ENCODE peak calls at places on chromosome 22, in ten cellular contexts. Y is BJ; R is cortex of kidney; J is activated naive CD4-positive, alpha-beta T cell treated with anti-CD3 and anti-CD28 coated beads for 36 hours; B is T-helper 2 cell; D is psoas muscle; O is GM19239; T is tibial nerve; W is activated CD8-positive, alpha-beta memory T cell treated with anti-CD3 and anti-CD28 coated beads for 24 hours; P is NCI-H2081. C is an unnamed sample.

GRCh38 chr22:34639911-34640310 is 426.0 kb upstream of the ISX start:
- DNase-seq in Y (no peak), R (no peak), J (no peak), B (no peak), D (no peak), O (no peak), T (no peak), W (no peak), P (no peak), C (no peak)

GRCh38 chr22:49373289-49373666 is 454.4 kb downstream of the BRD1 start:
- DNase-seq in Y (no peak), R (no peak), J (no peak), B (no peak), D (no peak), O (no peak), T (no peak), W (peak), P (no peak), C (no peak)

GRCh38 chr22:38208549-38209097 is 6.8 kb downstream of the MAFF start:
- DNase-seq in Y (no peak), R (no peak), J (no peak), B (no peak), D (no peak), O (no peak), T (no peak), W (no peak), P (no peak), C (no peak)

GRCh38 chr22:27474112-27474571 is 327.4 kb downstream of the MN1 start:
- DNase-seq in Y (no peak), R (no peak), J (no peak), B (no peak), D (no peak), O (no peak), T (no peak), W (no peak), P (no peak), C (no peak)

GRCh38 chr22:26585104-26585790 is 4.7 kb downstream of the TPST2 start:
- DNase-seq in Y (peak), R (no peak), J (no peak), B (no peak), D (peak), O (no peak), T (no peak), W (no peak), P (no peak), C (no peak)

GRCh38 chr22:31605851-31606585 is 56.0 kb downstream of the PISD start:
- DNase-seq in Y (no peak), R (no peak), J (no peak), B (no peak), D (no peak), O (no peak), T (no peak), W (no peak), P (no peak), C (no peak)

GRCh38 chr22:46662226-46662625 is 42.0 kb downstream of the GRAMD4 start:
- DNase-seq in Y (no peak), R (no peak), J (no peak), B (no peak), D (no peak), O (no peak), T (no peak), W (no peak), P (no peak), C (no peak)

GRCh38 chr22:25069758-25070461 is 117.4 kb downstream of the KIAA1671 start:
- DNase-seq in Y (no peak), R (no peak), J (peak), B (no peak), D (peak), O (no peak), T (no peak), W (peak), P (no peak), C (no peak)

GRCh38 chr22:20940904-20941385 is 23.7 kb downstream of the CRKL start:
- DNase-seq in Y (no peak), R (no peak), J (no peak), B (no peak), D (no peak), O (no peak), T (no peak), W (no peak), P (no peak), C (no peak)

GRCh38 chr22:19223617-19224016 is 45.1 kb upstream of the SLC25A1 start:
- DNase-seq in Y (no peak), R (no peak), J (no peak), B (no peak), D (no peak), O (no peak), T (no peak), W (no peak), P (no peak), C (no peak)

GRCh38 chr22:46934746-46935491 is 172.5 kb downstream of the TBC1D22A start:
- DNase-seq in Y (peak), R (no peak), J (peak), B (no peak), D (peak), O (no peak), T (no peak), W (peak), P (no peak), C (peak)